ENCODE peak calls at places on chromosomes 12 and 14, in six cellular contexts. D is dorsolateral prefrontal cortex, A is osteoblast, P is brain microvascular endothelial cell, W is sigmoid colon, E is AG04450. T is an unnamed sample.

GRCh38 chr14:52086755-52087154 is 17.9 kb upstream of the NID2 start:
- DNase-seq in D (no peak), A (no peak), P (peak; percentile 37), W (no peak), E (no peak), T (no peak)

GRCh38 chr14:72519543-72519942 is 374.4 kb downstream of the DPF3 start:
- DNase-seq in D (no peak), A (no peak), P (no peak), W (no peak), E (no peak), T (no peak)

GRCh38 chr14:101817511-101818001 is 56.0 kb downstream of the PPP2R5C start:
- DNase-seq in D (no peak), A (no peak), P (no peak), W (no peak), E (no peak), T (no peak)

GRCh38 chr12:94867066-94867855 is 136.2 kb downstream of the NDUFA12 start:
- DNase-seq in D (no peak), A (peak; percentile 85), P (peak; percentile 39), W (no peak), E (no peak), T (no peak)

GRCh38 chr12:68375701-68376469 is 43.7 kb upstream of the MDM1 start:
- DNase-seq in D (no peak), A (no peak), P (peak; percentile 11), W (no peak), E (no peak), T (no peak)

GRCh38 chr12:8905546-8905945 is 8.8 kb upstream of the PHC1 start:
- DNase-seq in D (no peak), A (no peak), P (no peak), W (no peak), E (no peak), T (no peak)

GRCh38 chr12:40253936-40254335 is 29.1 kb downstream of the LRRK2 start:
- DNase-seq in D (no peak), A (peak; percentile 18), P (no peak), W (no peak), E (no peak), T (no peak)

GRCh38 chr14:20631023-20631820 is 10.3 kb downstream of the OR6S1 start:
- DNase-seq in D (no peak), A (peak; percentile 84), P (peak; percentile 69), W (no peak), E (peak; percentile 27), T (no peak)

GRCh38 chr12:10130042-10130441 is at the start of gene CLEC7A:
- DNase-seq in D (no peak), A (no peak), P (no peak), W (no peak), E (no peak), T (no peak)

GRCh38 chr14:68627050-68627867 is 165.6 kb downstream of the ZFP36L1 start:
- DNase-seq in D (no peak), A (peak; percentile 52), P (no peak), W (no peak), E (no peak), T (no peak)

GRCh38 chr14:78170203-78170602 is at the start of gene NRXN3:
- DNase-seq in D (peak; percentile 87), A (peak; percentile 56), P (no peak), W (no peak), E (no peak), T (no peak)

GRCh38 chr12:106976668-106977067 is 10.3 kb downstream of the MTERF2 start:
- DNase-seq in D (no peak), A (no peak), P (no peak), W (no peak), E (no peak), T (no peak)

GRCh38 chr12:88339966-88340365 is 197.9 kb downstream of the TMTC3 start:
- DNase-seq in D (no peak), A (no peak), P (no peak), W (no peak), E (no peak), T (no peak)

GRCh38 chr12:52082026-52082667 is 2.6 kb downstream of the SMIM41 start:
- DNase-seq in D (no peak), A (peak; percentile 92), P (no peak), W (peak; percentile 83), E (no peak), T (no peak)

GRCh38 chr12:52079576-52080402 is at the start of gene SMIM41:
- DNase-seq in D (no peak), A (peak; percentile 58), P (no peak), W (no peak), E (no peak), T (no peak)

GRCh38 chr12:52082668-52082987 is 3.1 kb downstream of the SMIM41 start:
- DNase-seq in D (no peak), A (peak; percentile 92), P (no peak), W (no peak), E (no peak), T (no peak)

GRCh38 chr12:52080403-52081201 is 1.1 kb downstream of the SMIM41 start:
- DNase-seq in D (no peak), A (peak; percentile 82), P (no peak), W (peak; percentile 78), E (no peak), T (no peak)

DNA sequence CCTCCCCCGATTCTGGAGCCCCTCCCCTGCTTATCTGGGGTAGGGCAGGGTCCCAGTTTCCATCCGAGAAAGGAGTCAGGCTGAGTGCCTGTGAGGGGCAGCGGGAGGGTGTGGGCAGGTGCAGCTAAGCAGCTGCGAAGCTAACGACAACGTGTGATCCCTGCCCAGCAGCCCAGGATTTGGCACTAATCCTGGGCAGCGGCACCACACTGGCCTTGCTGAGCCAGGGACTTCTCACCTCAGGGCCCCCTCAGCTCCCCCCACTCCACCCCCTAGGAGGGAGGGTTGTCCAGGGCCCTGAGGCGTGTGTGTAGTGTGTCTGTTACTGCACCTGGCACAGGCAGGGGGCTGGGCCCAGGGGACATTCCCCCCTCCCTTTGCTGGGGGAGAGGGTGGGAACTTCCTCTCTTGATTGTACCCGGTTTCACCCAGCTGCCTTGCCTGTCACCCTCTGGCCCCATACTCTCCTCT is 1.8 kb downstream of the SMIM41 start:
- DNase-seq in D (no peak), A (peak; percentile 82), P (no peak), W (peak; percentile 70), E (no peak), T (no peak)
- TF ChIP-seq CTCF in D (no peak), A (no peak), P (no peak), W (no peak), E (no peak), T (no peak)

GRCh38 chr14:36653412-36653811 is 8.2 kb upstream of the PAX9 start:
- DNase-seq in D (no peak), A (no peak), P (no peak), W (no peak), E (no peak), T (no peak)

GRCh38 chr14:36655054-36655381 is 6.6 kb upstream of the PAX9 start:
- DNase-seq in D (no peak), A (no peak), P (no peak), W (no peak), E (no peak), T (no peak)

GRCh38 chr14:36654185-36655053 is 7.2 kb upstream of the PAX9 start:
- DNase-seq in D (no peak), A (no peak), P (no peak), W (no peak), E (no peak), T (no peak)

GRCh38 chr14:36649872-36650650 is 11.6 kb upstream of the PAX9 start:
- DNase-seq in D (no peak), A (no peak), P (no peak), W (no peak), E (no peak), T (no peak)

GRCh38 chr14:36652542-36653201 is 9.0 kb upstream of the PAX9 start:
- DNase-seq in D (no peak), A (no peak), P (no peak), W (no peak), E (no peak), T (peak; percentile 34)
- H3K27ac ChIP-seq in D (no peak overlapping the region), A (no peak overlapping the region), P (no peak overlapping the region), W (no peak overlapping the region), E (no peak overlapping the region), T (no peak overlapping the region)

GRCh38 chr12:23337213-23337612 is 612.3 kb downstream of the SOX5 start:
- DNase-seq in D (no peak), A (no peak), P (no peak), W (no peak), E (no peak), T (no peak)
- TF ChIP-seq CTCF in D (no peak), A (no peak), P (no peak), W (no peak), E (no peak), T (no peak)

GRCh38 chr14:70663707-70664179 is 22.0 kb downstream of the TTC9 start:
- DNase-seq in D (no peak), A (peak; percentile 81), P (no peak), W (no peak), E (no peak), T (no peak)
- H3K27ac ChIP-seq in D (no peak overlapping the region), A (no peak overlapping the region), P (no peak overlapping the region), W (no peak overlapping the region), E (no peak overlapping the region), T (no peak overlapping the region)

GRCh38 chr12:6825398-6826124 is 2.6 kb upstream of the P3H3 start:
- DNase-seq in D (peak; percentile 89), A (peak; percentile 100), P (peak; percentile 83), W (peak; percentile 94), E (peak; percentile 60), T (peak; percentile 64)

GRCh38 chr12:6824962-6825381 is 3.2 kb upstream of the P3H3 start:
- DNase-seq in D (no peak), A (peak; percentile 91), P (peak; percentile 20), W (no peak), E (no peak), T (no peak)

GRCh38 chr12:6822461-6823135 is 977 bp downstream of the GPR162 start:
- DNase-seq in D (no peak), A (peak; percentile 71), P (no peak), W (no peak), E (no peak), T (no peak)

GRCh38 chr12:6823161-6824084 is 1.8 kb downstream of the GPR162 start:
- DNase-seq in D (no peak), A (peak; percentile 77), P (no peak), W (no peak), E (no peak), T (no peak)

GRCh38 chr12:6824085-6824800 is 2.6 kb downstream of the GPR162 start:
- DNase-seq in D (peak; percentile 72), A (peak; percentile 88), P (no peak), W (no peak), E (no peak), T (no peak)
- TF ChIP-seq CTCF in D (no peak), A (no peak), P (no peak), W (no peak), E (no peak), T (no peak)

GRCh38 chr12:93766371-93766770 is 89.2 kb downstream of the CRADD start:
- DNase-seq in D (no peak), A (no peak), P (no peak), W (no peak), E (no peak), T (no peak)
- H3K27ac ChIP-seq in D (no peak overlapping the region), A (no peak overlapping the region), P (no peak overlapping the region), W (peak overlapping the region; percentile 60), E (no peak overlapping the region), T (no peak overlapping the region)

T was measured in RWPE1.